ENCODE peak calls at places on chromosomes 16 and 17, in eight cellular contexts. D is mesenchymal stem cell; X is heart left ventricle; W is uterus; Q is tibial artery; H is CD8-positive, alpha-beta memory T cell; I is Karpas-422; K is IMR-90. T is an unnamed sample.

GRCh38 chr17:69810326-69811035 is 264.5 kb upstream of the KCNJ16 start:
- DNase-seq in Q (no peak), I (no peak), X (no peak), K (no peak), D (no peak), W (no peak), H (no peak), T (no peak)

GRCh38 chr16:12747261-12747660 is 56.4 kb downstream of the CPPED1 start:
- DNase-seq in I (no peak), K (no peak), H (no peak), Q (no peak), W (no peak), D (no peak), X (no peak), T (no peak)

GRCh38 chr16:80296034-80296433 is 244.8 kb upstream of the DYNLRB2 start:
- DNase-seq in K (no peak), W (no peak), H (no peak), Q (no peak), I (no peak), X (no peak), D (no peak), T (no peak)

GRCh38 chr17:29138184-29138955 is 41.8 kb downstream of the MYO18A start:
- DNase-seq in X (no peak), D (no peak), I (no peak), H (peak), W (no peak), K (peak), Q (peak), T (no peak)

GRCh38 chr16:85840801-85841200 is 41.3 kb downstream of the COX4I1 start:
- DNase-seq in W (no peak), H (no peak), Q (no peak), D (no peak), K (no peak), I (no peak), X (no peak), T (no peak)

GRCh38 chr17:41579484-41580243 is 7.0 kb downstream of the KRT14 start:
- DNase-seq in D (peak), Q (peak), K (peak), H (peak), I (peak), W (peak), X (peak), T (peak)

GRCh38 chr16:21626659-21627277 is 25.6 kb downstream of the IGSF6 start:
- DNase-seq in I (no peak), W (peak), H (no peak), X (no peak), D (peak), K (peak), Q (no peak), T (no peak)

GRCh38 chr17:75625813-75626486 is 7.3 kb upstream of the SMIM5 start:
- DNase-seq in K (peak), H (no peak), D (peak), X (no peak), Q (no peak), W (no peak), I (peak), T (no peak)

GRCh38 chr17:80778716-80779115 is 212.9 kb upstream of the CHMP6 start:
- DNase-seq in H (no peak), Q (no peak), D (no peak), W (no peak), X (no peak), I (no peak), K (no peak), T (no peak)

GRCh38 chr16:75306102-75306762 is 54.8 kb upstream of the BCAR1 start:
- DNase-seq in X (no peak), Q (no peak), D (no peak), I (no peak), H (no peak), K (peak), W (no peak), T (no peak)

GRCh38 chr17:55576237-55576998 is 65.2 kb upstream of the SMIM36 start:
- DNase-seq in K (peak), H (no peak), W (peak), I (peak), D (peak), X (no peak), Q (no peak), T (no peak)

GRCh38 chr16:57946181-57946801 is 24.6 kb downstream of the CNGB1 start:
- DNase-seq in Q (no peak), W (no peak), X (no peak), D (no peak), H (no peak), I (no peak), K (no peak), T (no peak)

DNA sequence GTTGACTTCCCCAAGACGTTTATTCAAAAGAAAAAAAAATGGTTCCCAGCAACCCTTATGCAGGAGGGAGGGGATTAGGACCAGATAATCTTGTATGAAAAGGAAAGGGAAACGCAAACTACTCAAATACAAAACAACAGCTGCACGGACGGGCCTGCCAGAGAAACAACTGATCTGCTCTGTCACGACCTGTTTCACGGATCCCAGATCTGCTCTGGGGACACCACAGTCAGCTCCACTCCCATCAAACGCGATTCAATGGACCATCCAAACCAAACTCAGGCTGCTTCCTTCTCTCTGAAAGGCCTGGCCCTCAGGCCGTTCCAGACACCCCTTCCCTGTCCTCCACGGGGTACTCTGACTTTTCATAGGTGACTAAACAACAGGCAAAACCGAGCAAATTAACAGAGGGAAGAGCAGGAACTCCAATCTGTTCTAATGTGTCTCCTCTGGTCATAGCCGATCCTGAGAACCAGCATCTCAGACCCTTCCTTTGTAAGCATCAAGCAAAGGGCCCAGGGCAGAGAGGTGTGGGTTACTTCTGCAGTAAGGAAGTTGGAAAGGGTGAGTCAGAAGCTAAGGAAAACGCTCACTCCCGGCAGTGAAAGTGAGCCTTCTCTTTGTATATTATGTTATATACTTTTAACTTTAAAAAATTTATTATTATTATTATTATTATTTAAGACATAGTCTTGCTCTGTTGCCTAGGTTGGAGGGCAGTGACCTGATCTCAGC is 77.5 kb downstream of the MRM3 start:
- DNase-seq in W (peak), D (peak), Q (no peak), I (no peak), H (no peak), X (peak), K (peak), T (peak)
- H3K4me3 ChIP-seq in W (no peak), D (peak), Q (no peak), I (no peak), H (no peak), X (no peak), K (no peak), T (no peak)

GRCh38 chr16:3056336-3057180 is 8.9 kb upstream of the IL32 start:
- DNase-seq in K (no peak), W (no peak), H (no peak), I (no peak), D (no peak), Q (no peak), X (no peak), T (no peak)

GRCh38 chr16:3051489-3051888 is 5.1 kb downstream of the MMP25 start:
- DNase-seq in K (no peak), W (no peak), X (no peak), D (no peak), I (no peak), H (no peak), Q (no peak), T (no peak)

GRCh38 chr16:3058173-3059030 is 7.0 kb upstream of the IL32 start:
- DNase-seq in Q (no peak), X (peak), W (no peak), D (peak), K (no peak), H (peak), I (peak), T (peak)

GRCh38 chr16:3057181-3058166 is 8.0 kb upstream of the IL32 start:
- DNase-seq in W (no peak), X (no peak), H (no peak), I (no peak), D (no peak), K (no peak), Q (no peak), T (no peak)

GRCh38 chr16:3054965-3055733 is 8.8 kb downstream of the MMP25 start:
- DNase-seq in I (no peak), K (no peak), X (no peak), D (no peak), W (no peak), H (no peak), Q (no peak), T (no peak)
- H3K4me3 ChIP-seq in I (no peak), K (no peak), X (no peak), D (no peak), W (no peak), H (no peak), Q (no peak), T (no peak)

DNA sequence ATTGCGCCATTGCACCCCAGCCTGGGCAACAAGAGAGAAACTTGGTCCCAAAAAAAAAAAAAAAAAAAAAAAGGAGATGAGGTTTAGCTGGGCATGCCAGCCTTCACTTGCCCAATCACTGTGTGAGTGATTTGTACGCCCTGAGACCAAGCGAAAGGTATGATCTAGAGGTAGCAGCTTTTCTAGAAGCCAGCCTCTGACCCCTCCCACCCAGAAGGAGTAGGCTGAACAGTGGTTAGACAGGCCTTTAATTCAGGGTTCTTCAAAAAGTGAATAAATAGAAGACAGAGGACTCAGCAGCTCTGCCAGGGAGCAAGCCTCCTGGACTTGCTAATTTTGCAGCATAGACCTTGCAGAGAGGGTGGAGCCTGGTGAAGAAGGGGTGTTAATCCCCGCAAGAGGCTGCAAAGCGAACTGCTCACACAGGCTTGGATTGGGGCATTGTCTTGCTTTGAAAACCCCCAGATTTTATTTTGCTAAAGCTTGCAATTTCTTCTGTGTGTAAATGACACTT is 7.1 kb upstream of the CYTH1 start:
- DNase-seq in W (no peak), Q (no peak), K (no peak), D (no peak), X (no peak), H (no peak), I (no peak), T (no peak)
- H3K4me3 ChIP-seq in W (no peak), Q (no peak), K (no peak), D (peak), X (no peak), H (peak), I (no peak), T (no peak)

DNA sequence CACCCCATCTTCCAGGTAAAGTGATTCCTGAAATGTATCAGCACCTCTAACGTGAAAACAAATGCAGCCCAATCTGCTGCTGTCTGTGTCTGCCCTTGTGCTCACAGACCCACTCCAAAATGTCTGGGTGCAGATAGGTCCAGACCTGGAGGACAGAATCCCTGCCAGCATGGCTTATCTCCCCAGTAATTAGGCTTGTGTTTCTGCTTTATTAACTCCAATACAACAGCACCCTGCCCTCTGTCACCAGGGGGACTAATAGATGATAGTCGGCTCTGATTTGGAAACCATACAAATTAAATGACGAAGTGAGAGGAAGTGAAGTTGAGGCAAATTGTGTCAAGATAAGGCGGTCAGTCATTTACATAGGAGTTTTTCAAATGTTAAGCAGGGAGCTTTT is 608.3 kb upstream of the SALL1 start:
- DNase-seq in Q (no peak), H (no peak), W (no peak), K (no peak), X (no peak), D (no peak), I (no peak), T (no peak)
- H3K4me3 ChIP-seq in Q (no peak), H (no peak), W (no peak), K (no peak), X (no peak), D (no peak), I (no peak), T (no peak)

GRCh38 chr17:8311131-8311790 is 1.2 kb downstream of the ARHGEF15 start:
- DNase-seq in I (no peak), D (no peak), H (no peak), W (no peak), Q (no peak), X (peak), K (no peak), T (peak)

GRCh38 chr17:8312726-8313600 is 2.9 kb downstream of the ARHGEF15 start:
- DNase-seq in X (no peak), H (no peak), W (no peak), I (no peak), D (no peak), K (no peak), Q (no peak), T (no peak)

GRCh38 chr17:8312251-8312650 is 2.2 kb downstream of the ARHGEF15 start:
- DNase-seq in K (no peak), H (no peak), D (no peak), I (no peak), Q (no peak), X (no peak), W (no peak), T (no peak)

GRCh38 chr17:8314797-8315739 is 5.0 kb downstream of the ARHGEF15 start:
- DNase-seq in K (no peak), D (no peak), X (no peak), W (no peak), I (no peak), Q (no peak), H (no peak), T (no peak)

GRCh38 chr17:8310601-8311123 is 621 bp downstream of the ARHGEF15 start:
- DNase-seq in H (no peak), X (peak), I (no peak), K (no peak), D (no peak), W (no peak), Q (no peak), T (peak)
- H3K4me3 ChIP-seq in H (no peak), X (peak), I (no peak), K (no peak), D (no peak), W (no peak), Q (peak), T (peak)

GRCh38 chr17:50396261-50397110 is 837 bp downstream of the LRRC59 start:
- DNase-seq in D (peak), W (peak), H (peak), K (peak), Q (no peak), X (peak), I (peak), T (no peak)

GRCh38 chr17:50393700-50394099 is 3.6 kb downstream of the LRRC59 start:
- DNase-seq in H (no peak), I (no peak), K (no peak), D (no peak), W (no peak), Q (no peak), X (no peak), T (no peak)

GRCh38 chr17:50392621-50393020 is 4.7 kb downstream of the LRRC59 start:
- DNase-seq in D (no peak), Q (no peak), W (no peak), K (no peak), H (no peak), X (no peak), I (no peak), T (no peak)

GRCh38 chr17:50397111-50397918 is at the start of gene LRRC59:
- DNase-seq in K (peak), H (peak), W (peak), X (peak), D (peak), Q (peak), I (peak), T (peak)

DNA sequence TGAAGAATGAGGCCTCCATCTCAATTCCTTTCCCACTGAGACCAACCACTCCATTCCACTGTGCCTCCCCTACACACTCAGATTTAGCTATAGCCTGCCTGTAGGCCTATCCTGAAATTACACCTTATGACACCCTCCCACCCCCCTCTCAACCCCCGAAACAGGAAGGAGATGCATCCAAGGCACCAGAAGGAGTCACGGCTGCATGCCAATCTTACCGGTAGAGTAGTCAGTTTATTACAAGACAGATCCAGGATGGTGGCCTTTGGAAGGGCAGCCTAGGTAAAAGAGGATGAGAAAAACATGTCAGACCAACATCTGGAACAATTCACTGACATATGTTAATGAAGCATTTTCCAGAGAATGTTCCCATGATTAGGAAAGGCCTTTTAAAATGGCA is 2.6 kb downstream of the LRRC59 start:
- DNase-seq in X (no peak), Q (no peak), D (no peak), K (no peak), I (no peak), W (no peak), H (no peak), T (no peak)
- H3K4me3 ChIP-seq in X (no peak), Q (no peak), D (peak), K (no peak), I (no peak), W (no peak), H (no peak), T (no peak)

DNA sequence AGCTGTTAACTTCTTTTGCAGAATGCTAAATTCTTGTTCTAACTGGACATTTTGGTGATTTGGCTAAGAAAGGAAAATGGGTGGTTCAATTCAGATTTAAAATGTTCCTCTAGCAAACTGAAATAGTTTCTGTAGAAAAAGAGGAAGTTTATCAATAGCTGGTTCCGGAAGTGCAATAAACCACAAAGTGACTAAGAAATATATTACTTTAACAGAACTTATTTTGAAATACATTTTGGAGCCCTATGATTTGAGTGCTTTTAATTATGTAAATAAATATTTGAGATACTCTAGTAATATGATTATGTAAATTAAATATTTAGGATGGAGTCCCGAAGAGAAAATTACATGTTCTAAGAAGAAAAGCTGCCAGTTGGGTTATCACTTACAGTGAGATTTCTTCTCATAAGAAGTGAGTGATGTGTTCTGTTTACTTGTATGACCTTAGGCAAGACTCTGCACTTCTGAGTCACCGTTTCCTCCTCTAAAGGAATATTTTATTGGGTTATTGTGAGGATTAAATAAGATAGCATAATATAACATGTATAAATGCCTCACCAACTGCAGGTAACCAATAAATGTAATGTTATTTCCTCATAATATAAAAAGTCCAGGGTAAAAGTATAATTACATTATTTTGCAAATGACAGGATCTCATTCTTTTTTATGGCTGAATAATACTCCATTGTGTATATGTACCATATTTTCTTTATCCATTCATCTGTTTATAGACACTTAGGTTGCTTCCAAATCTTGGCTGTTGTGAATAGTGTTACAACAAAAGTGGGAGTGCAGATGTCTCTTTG is at the start of gene EVI2B:
- DNase-seq in D (peak), I (peak), K (peak), Q (no peak), W (no peak), X (no peak), H (no peak), T (no peak)
- H3K4me3 ChIP-seq in D (peak), I (peak), K (no peak), Q (peak), W (no peak), X (peak), H (peak), T (no peak)